ENCODE peak calls at places on chromosome 1, in eight cellular contexts. One of them, this sample, is unnamed.
A peak's percentile ranks its signal among the peaks of the same experiment; 100 is the strongest.

GRCh38 chr1:119827010-119827409 is 15.8 kb upstream of the REG4 start:
- DNase-seq in endothelial cell: no peak
- DNase-seq in astrocyte: no peak
- DNase-seq in B cell: no peak
- DNase-seq in stimulated activated CD4-positive, alpha-beta T cell treated with anti-CD3 and anti-CD28 coated beads, Interleukin-15, amount 100 ng/mL, for 1 hour: no peak
- DNase-seq in ascending aorta: no peak
- DNase-seq in AG09319: no peak
- DNase-seq in AG08396: no peak
- DNase-seq in this sample: no peak

GRCh38 chr1:245003246-245003645 is 138.9 kb upstream of the HNRNPU start:
- DNase-seq in endothelial cell: no peak
- DNase-seq in astrocyte: no peak
- DNase-seq in B cell: no peak
- DNase-seq in stimulated activated CD4-positive, alpha-beta T cell treated with anti-CD3 and anti-CD28 coated beads, Interleukin-15, amount 100 ng/mL, for 1 hour: no peak
- DNase-seq in ascending aorta: no peak
- DNase-seq in AG09319: no peak
- DNase-seq in AG08396: no peak
- DNase-seq in this sample: no peak

GRCh38 chr1:154351363-154352068 is 26.2 kb downstream of the ATP8B2 start:
- DNase-seq in endothelial cell: no peak
- DNase-seq in astrocyte: no peak
- DNase-seq in B cell: no peak
- DNase-seq in stimulated activated CD4-positive, alpha-beta T cell treated with anti-CD3 and anti-CD28 coated beads, Interleukin-15, amount 100 ng/mL, for 1 hour: no peak
- DNase-seq in ascending aorta: no peak
- DNase-seq in AG09319: no peak
- DNase-seq in AG08396: peak; percentile 3
- DNase-seq in this sample: no peak

GRCh38 chr1:73674945-73675561 is 522.9 kb downstream of the LRRIQ3 start:
- DNase-seq in endothelial cell: no peak
- DNase-seq in astrocyte: no peak
- DNase-seq in B cell: peak; percentile 0
- DNase-seq in stimulated activated CD4-positive, alpha-beta T cell treated with anti-CD3 and anti-CD28 coated beads, Interleukin-15, amount 100 ng/mL, for 1 hour: no peak
- DNase-seq in ascending aorta: no peak
- DNase-seq in AG09319: no peak
- DNase-seq in AG08396: no peak
- DNase-seq in this sample: no peak

GRCh38 chr1:235990376-235990795 is 74.5 kb downstream of the NID1 start:
- DNase-seq in endothelial cell: no peak
- DNase-seq in astrocyte: peak; percentile 76
- DNase-seq in B cell: no peak
- DNase-seq in stimulated activated CD4-positive, alpha-beta T cell treated with anti-CD3 and anti-CD28 coated beads, Interleukin-15, amount 100 ng/mL, for 1 hour: no peak
- DNase-seq in ascending aorta: no peak
- DNase-seq in AG09319: no peak
- DNase-seq in AG08396: no peak
- DNase-seq in this sample: no peak

GRCh38 chr1:60936943-60937342 is 145.4 kb upstream of the NFIA start:
- DNase-seq in endothelial cell: no peak
- DNase-seq in astrocyte: no peak
- DNase-seq in B cell: no peak
- DNase-seq in stimulated activated CD4-positive, alpha-beta T cell treated with anti-CD3 and anti-CD28 coated beads, Interleukin-15, amount 100 ng/mL, for 1 hour: no peak
- DNase-seq in ascending aorta: no peak
- DNase-seq in AG09319: no peak
- DNase-seq in AG08396: no peak
- DNase-seq in this sample: no peak

GRCh38 chr1:159266832-159267231 is 35.3 kb upstream of the FCER1A start:
- DNase-seq in endothelial cell: no peak
- DNase-seq in astrocyte: no peak
- DNase-seq in B cell: no peak
- DNase-seq in stimulated activated CD4-positive, alpha-beta T cell treated with anti-CD3 and anti-CD28 coated beads, Interleukin-15, amount 100 ng/mL, for 1 hour: no peak
- DNase-seq in ascending aorta: no peak
- DNase-seq in AG09319: no peak
- DNase-seq in AG08396: no peak
- DNase-seq in this sample: no peak

GRCh38 chr1:119372493-119373086 is 4.0 kb downstream of the HAO2 start:
- DNase-seq in endothelial cell: peak; percentile 56
- DNase-seq in astrocyte: no peak
- DNase-seq in B cell: no peak
- DNase-seq in stimulated activated CD4-positive, alpha-beta T cell treated with anti-CD3 and anti-CD28 coated beads, Interleukin-15, amount 100 ng/mL, for 1 hour: no peak
- DNase-seq in ascending aorta: no peak
- DNase-seq in AG09319: no peak
- DNase-seq in AG08396: no peak
- DNase-seq in this sample: no peak

GRCh38 chr1:16464917-16465625 is 24.5 kb downstream of the NECAP2 start:
- DNase-seq in endothelial cell: no peak
- DNase-seq in astrocyte: peak; percentile 51
- DNase-seq in B cell: no peak
- DNase-seq in stimulated activated CD4-positive, alpha-beta T cell treated with anti-CD3 and anti-CD28 coated beads, Interleukin-15, amount 100 ng/mL, for 1 hour: no peak
- DNase-seq in ascending aorta: no peak
- DNase-seq in AG09319: no peak
- DNase-seq in AG08396: peak; percentile 14
- DNase-seq in this sample: no peak

GRCh38 chr1:233737341-233737740 is 123.4 kb downstream of the KCNK1 start:
- DNase-seq in endothelial cell: no peak
- DNase-seq in astrocyte: no peak
- DNase-seq in B cell: no peak
- DNase-seq in stimulated activated CD4-positive, alpha-beta T cell treated with anti-CD3 and anti-CD28 coated beads, Interleukin-15, amount 100 ng/mL, for 1 hour: no peak
- DNase-seq in ascending aorta: no peak
- DNase-seq in AG09319: no peak
- DNase-seq in AG08396: no peak
- DNase-seq in this sample: no peak

GRCh38 chr1:36411674-36412648 is 14.3 kb upstream of the LSM10 start:
- DNase-seq in endothelial cell: no peak
- DNase-seq in astrocyte: peak; percentile 40
- DNase-seq in B cell: peak; percentile 28
- DNase-seq in stimulated activated CD4-positive, alpha-beta T cell treated with anti-CD3 and anti-CD28 coated beads, Interleukin-15, amount 100 ng/mL, for 1 hour: no peak
- DNase-seq in ascending aorta: no peak
- DNase-seq in AG09319: no peak
- DNase-seq in AG08396: no peak
- DNase-seq in this sample: no peak

GRCh38 chr1:86441997-86442396 is 18.0 kb downstream of the CLCA2 start:
- DNase-seq in endothelial cell: no peak
- DNase-seq in astrocyte: no peak
- DNase-seq in B cell: no peak
- DNase-seq in stimulated activated CD4-positive, alpha-beta T cell treated with anti-CD3 and anti-CD28 coated beads, Interleukin-15, amount 100 ng/mL, for 1 hour: no peak
- DNase-seq in ascending aorta: no peak
- DNase-seq in AG09319: no peak
- DNase-seq in AG08396: no peak
- DNase-seq in this sample: no peak

GRCh38 chr1:23810818-23811420 is 10.4 kb upstream of the GALE start:
- DNase-seq in endothelial cell: peak; percentile 71
- DNase-seq in astrocyte: no peak
- DNase-seq in B cell: peak; percentile 86
- DNase-seq in stimulated activated CD4-positive, alpha-beta T cell treated with anti-CD3 and anti-CD28 coated beads, Interleukin-15, amount 100 ng/mL, for 1 hour: no peak
- DNase-seq in ascending aorta: no peak
- DNase-seq in AG09319: no peak
- DNase-seq in AG08396: peak; percentile 50
- DNase-seq in this sample: no peak

GRCh38 chr1:205538211-205538840 is 33.9 kb downstream of the CDK18 start:
- DNase-seq in endothelial cell: peak; percentile 1
- DNase-seq in astrocyte: peak; percentile 17
- DNase-seq in B cell: no peak
- DNase-seq in stimulated activated CD4-positive, alpha-beta T cell treated with anti-CD3 and anti-CD28 coated beads, Interleukin-15, amount 100 ng/mL, for 1 hour: no peak
- DNase-seq in ascending aorta: no peak
- DNase-seq in AG09319: no peak
- DNase-seq in AG08396: no peak
- DNase-seq in this sample: no peak

GRCh38 chr1:213724640-213725536 is 262.9 kb upstream of the PROX1 start:
- DNase-seq in endothelial cell: no peak
- DNase-seq in astrocyte: peak; percentile 17
- DNase-seq in B cell: no peak
- DNase-seq in stimulated activated CD4-positive, alpha-beta T cell treated with anti-CD3 and anti-CD28 coated beads, Interleukin-15, amount 100 ng/mL, for 1 hour: no peak
- DNase-seq in ascending aorta: no peak
- DNase-seq in AG09319: no peak
- DNase-seq in AG08396: no peak
- DNase-seq in this sample: no peak

GRCh38 chr1:14263207-14263606 is 335.3 kb upstream of the KAZN start:
- DNase-seq in endothelial cell: no peak
- DNase-seq in astrocyte: no peak
- DNase-seq in B cell: no peak
- DNase-seq in stimulated activated CD4-positive, alpha-beta T cell treated with anti-CD3 and anti-CD28 coated beads, Interleukin-15, amount 100 ng/mL, for 1 hour: no peak
- DNase-seq in ascending aorta: no peak
- DNase-seq in AG09319: no peak
- DNase-seq in AG08396: no peak
- DNase-seq in this sample: no peak

GRCh38 chr1:70426154-70427131 is 15.4 kb downstream of the CTH start:
- DNase-seq in endothelial cell: no peak
- DNase-seq in astrocyte: no peak
- DNase-seq in B cell: no peak
- DNase-seq in stimulated activated CD4-positive, alpha-beta T cell treated with anti-CD3 and anti-CD28 coated beads, Interleukin-15, amount 100 ng/mL, for 1 hour: no peak
- DNase-seq in ascending aorta: no peak
- DNase-seq in AG09319: no peak
- DNase-seq in AG08396: no peak
- DNase-seq in this sample: no peak

GRCh38 chr1:48043524-48043923 is 46.3 kb upstream of the TRABD2B start:
- DNase-seq in endothelial cell: no peak
- DNase-seq in astrocyte: no peak
- DNase-seq in B cell: no peak
- DNase-seq in stimulated activated CD4-positive, alpha-beta T cell treated with anti-CD3 and anti-CD28 coated beads, Interleukin-15, amount 100 ng/mL, for 1 hour: no peak
- DNase-seq in ascending aorta: no peak
- DNase-seq in AG09319: no peak
- DNase-seq in AG08396: no peak
- DNase-seq in this sample: no peak

GRCh38 chr1:109477821-109478220 is 5.9 kb upstream of the ATXN7L2 start:
- DNase-seq in endothelial cell: no peak
- DNase-seq in astrocyte: no peak
- DNase-seq in B cell: no peak
- DNase-seq in stimulated activated CD4-positive, alpha-beta T cell treated with anti-CD3 and anti-CD28 coated beads, Interleukin-15, amount 100 ng/mL, for 1 hour: no peak
- DNase-seq in ascending aorta: no peak
- DNase-seq in AG09319: no peak
- DNase-seq in AG08396: no peak
- DNase-seq in this sample: no peak

GRCh38 chr1:245969274-245969673 is 537.8 kb downstream of the SMYD3 start:
- DNase-seq in endothelial cell: no peak
- DNase-seq in astrocyte: peak; percentile 97
- DNase-seq in B cell: no peak
- DNase-seq in stimulated activated CD4-positive, alpha-beta T cell treated with anti-CD3 and anti-CD28 coated beads, Interleukin-15, amount 100 ng/mL, for 1 hour: no peak
- DNase-seq in ascending aorta: no peak
- DNase-seq in AG09319: peak; percentile 23
- DNase-seq in AG08396: peak; percentile 79
- DNase-seq in this sample: peak; percentile 95

GRCh38 chr1:214439352-214440119 is 111.9 kb downstream of the PTPN14 start:
- DNase-seq in endothelial cell: no peak
- DNase-seq in astrocyte: peak; percentile 95
- DNase-seq in B cell: no peak
- DNase-seq in stimulated activated CD4-positive, alpha-beta T cell treated with anti-CD3 and anti-CD28 coated beads, Interleukin-15, amount 100 ng/mL, for 1 hour: no peak
- DNase-seq in ascending aorta: no peak
- DNase-seq in AG09319: no peak
- DNase-seq in AG08396: no peak
- DNase-seq in this sample: no peak

GRCh38 chr1:20727746-20728316 is 4.7 kb downstream of the SH2D5 start:
- DNase-seq in endothelial cell: no peak
- DNase-seq in astrocyte: no peak
- DNase-seq in B cell: no peak
- DNase-seq in stimulated activated CD4-positive, alpha-beta T cell treated with anti-CD3 and anti-CD28 coated beads, Interleukin-15, amount 100 ng/mL, for 1 hour: no peak
- DNase-seq in ascending aorta: no peak
- DNase-seq in AG09319: no peak
- DNase-seq in AG08396: peak; percentile 12
- DNase-seq in this sample: no peak

GRCh38 chr1:41917835-41918449 is 780 bp downstream of the HIVEP3 start:
- DNase-seq in endothelial cell: peak; percentile 44
- DNase-seq in astrocyte: peak; percentile 25
- DNase-seq in B cell: peak; percentile 48
- DNase-seq in stimulated activated CD4-positive, alpha-beta T cell treated with anti-CD3 and anti-CD28 coated beads, Interleukin-15, amount 100 ng/mL, for 1 hour: no peak
- DNase-seq in ascending aorta: no peak
- DNase-seq in AG09319: no peak
- DNase-seq in AG08396: peak; percentile 48
- DNase-seq in this sample: no peak

GRCh38 chr1:77504986-77505385 is 177.5 kb downstream of the ZZZ3 start:
- DNase-seq in endothelial cell: no peak
- DNase-seq in astrocyte: no peak
- DNase-seq in B cell: no peak
- DNase-seq in stimulated activated CD4-positive, alpha-beta T cell treated with anti-CD3 and anti-CD28 coated beads, Interleukin-15, amount 100 ng/mL, for 1 hour: no peak
- DNase-seq in ascending aorta: no peak
- DNase-seq in AG09319: no peak
- DNase-seq in AG08396: no peak
- DNase-seq in this sample: no peak

GRCh38 chr1:193951989-193952388 is 765.6 kb upstream of the B3GALT2 start:
- DNase-seq in endothelial cell: no peak
- DNase-seq in astrocyte: no peak
- DNase-seq in B cell: no peak
- DNase-seq in stimulated activated CD4-positive, alpha-beta T cell treated with anti-CD3 and anti-CD28 coated beads, Interleukin-15, amount 100 ng/mL, for 1 hour: no peak
- DNase-seq in ascending aorta: no peak
- DNase-seq in AG09319: no peak
- DNase-seq in AG08396: no peak
- DNase-seq in this sample: no peak

GRCh38 chr1:150558761-150559626 is 9.8 kb downstream of the ADAMTSL4 start:
- DNase-seq in endothelial cell: no peak
- DNase-seq in astrocyte: no peak
- DNase-seq in B cell: no peak
- DNase-seq in stimulated activated CD4-positive, alpha-beta T cell treated with anti-CD3 and anti-CD28 coated beads, Interleukin-15, amount 100 ng/mL, for 1 hour: no peak
- DNase-seq in ascending aorta: no peak
- DNase-seq in AG09319: no peak
- DNase-seq in AG08396: no peak
- DNase-seq in this sample: no peak

GRCh38 chr1:116902718-116903390 is 6.9 kb upstream of the PTGFRN start:
- DNase-seq in endothelial cell: no peak
- DNase-seq in astrocyte: no peak
- DNase-seq in B cell: no peak
- DNase-seq in stimulated activated CD4-positive, alpha-beta T cell treated with anti-CD3 and anti-CD28 coated beads, Interleukin-15, amount 100 ng/mL, for 1 hour: no peak
- DNase-seq in ascending aorta: no peak
- DNase-seq in AG09319: no peak
- DNase-seq in AG08396: no peak
- DNase-seq in this sample: no peak

GRCh38 chr1:206503591-206504362 is 3.6 kb upstream of the RASSF5 start:
- DNase-seq in endothelial cell: no peak
- DNase-seq in astrocyte: peak; percentile 99
- DNase-seq in B cell: no peak
- DNase-seq in stimulated activated CD4-positive, alpha-beta T cell treated with anti-CD3 and anti-CD28 coated beads, Interleukin-15, amount 100 ng/mL, for 1 hour: no peak
- DNase-seq in ascending aorta: no peak
- DNase-seq in AG09319: peak; percentile 72
- DNase-seq in AG08396: peak; percentile 89
- DNase-seq in this sample: peak; percentile 93

This sample was measured in HFF-Myc.